ENCODE peak calls at places on chromosomes 3 and 15, in eight cellular contexts. N is activated effector memory CD4-positive, alpha-beta T cell treated with Interleukin-2 at 50 U/mL for 16 hours; J is NCI-H1105; E is NCI-H2171; H is iPS DF 6.9; X is epithelial cell of esophagus; R is HEK293T; V is GM19239. B is an unnamed sample.
A peak's percentile ranks its signal among the peaks of the same experiment; 100 is the strongest.

GRCh38 chr3:127652246-127652995 is 20.3 kb upstream of the ABTB1 start:
- DNase-seq in J (peak; percentile 64), V (peak; percentile 55), X (peak; percentile 53), R (peak; percentile 82), H (peak; percentile 48), E (peak; percentile 57), N (no peak), B (no peak)

GRCh38 chr15:89874926-89875564 is 18.7 kb downstream of the AP3S2 start:
- DNase-seq in V (peak; percentile 81), H (no peak), J (no peak), E (peak; percentile 65), R (peak; percentile 91), X (peak; percentile 76), N (peak; percentile 72), B (peak; percentile 72)

GRCh38 chr3:64684715-64685261 is 3.0 kb downstream of the ADAMTS9 start:
- DNase-seq in N (no peak), R (peak; percentile 9), H (no peak), V (no peak), X (peak; percentile 4), J (no peak), E (no peak), B (no peak)

GRCh38 chr3:134754768-134755559 is 40.1 kb upstream of the EPHB1 start:
- DNase-seq in E (no peak), V (peak; percentile 38), J (no peak), R (peak; percentile 74), N (no peak), H (peak; percentile 29), X (peak; percentile 52), B (no peak)

GRCh38 chr15:29056839-29057450 is 171.2 kb downstream of the APBA2 start:
- DNase-seq in X (no peak), V (no peak), J (no peak), H (peak; percentile 35), E (no peak), N (no peak), R (no peak), B (no peak)

GRCh38 chr15:101615986-101616848 is 36.0 kb downstream of the TM2D3 start:
- DNase-seq in N (no peak), E (no peak), H (peak; percentile 48), R (peak; percentile 85), X (peak; percentile 83), J (peak; percentile 14), V (no peak), B (no peak)

GRCh38 chr3:197356275-197356674 is 57.9 kb upstream of the DLG1 start:
- DNase-seq in R (no peak), X (no peak), N (no peak), V (no peak), H (no peak), E (no peak), J (no peak), B (no peak)

GRCh38 chr3:130601662-130602061 is 84.7 kb downstream of the COL6A6 start:
- DNase-seq in R (peak; percentile 12), H (no peak), V (no peak), X (peak; percentile 51), E (peak; percentile 10), J (no peak), N (no peak), B (no peak)

GRCh38 chr3:10334461-10334860 is 13.5 kb upstream of the SEC13 start:
- DNase-seq in H (no peak), X (peak; percentile 20), V (no peak), R (peak; percentile 45), J (no peak), E (no peak), N (no peak), B (no peak)

GRCh38 chr15:37095993-37096877 is 4.1 kb downstream of the MEIS2 start:
- DNase-seq in E (no peak), V (no peak), J (no peak), H (no peak), N (no peak), R (no peak), X (no peak), B (no peak)

GRCh38 chr3:129448187-129448895 is 8.3 kb downstream of the IFT122 start:
- DNase-seq in R (no peak), X (no peak), H (no peak), V (no peak), N (no peak), E (no peak), J (no peak), B (no peak)

GRCh38 chr15:78127882-78128281 is 3.4 kb downstream of the CIB2 start:
- DNase-seq in J (no peak), X (no peak), H (no peak), E (no peak), N (no peak), V (no peak), R (no peak), B (no peak)

GRCh38 chr3:149449100-149449654 is 25.3 kb upstream of the TM4SF4 start:
- DNase-seq in H (no peak), J (no peak), R (no peak), E (no peak), V (no peak), X (no peak), N (no peak), B (no peak)

B was measured in activated CD8-positive, alpha-beta memory T cell treated with anti-CD3 and anti-CD28 coated beads for 1 hour.